ENCODE peak calls at places on chromosomes 5 and 9, in seven cellular contexts. A is brain microvascular endothelial cell; B is CD8-positive, alpha-beta T cell; V is PC-9; Y is psoas muscle; G is right atrium auricular region; D is fibroblast of lung. K is an unnamed sample.

GRCh38 chr5:92969781-92970237 is 611.2 kb downstream of the NR2F1-AS1 start:
- DNase-seq in G (no peak), Y (no peak), D (peak), B (no peak), V (no peak), A (no peak), K (no peak)

GRCh38 chr5:59357421-59357977 is 536.0 kb downstream of the PDE4D start:
- DNase-seq in Y (peak), B (no peak), V (no peak), A (peak), G (no peak), D (peak), K (peak)

GRCh38 chr9:130042406-130042930 is 521 bp downstream of the FNBP1 start:
- DNase-seq in B (peak), G (no peak), D (no peak), V (peak), A (no peak), Y (peak), K (no peak)

GRCh38 chr5:170070556-170071412 is 34.9 kb upstream of the FOXI1 start:
- DNase-seq in Y (no peak), V (no peak), B (peak), D (peak), A (peak), G (no peak), K (peak)

GRCh38 chr9:7561527-7561926 is 238.1 kb downstream of the DMAC1 start:
- DNase-seq in B (no peak), Y (no peak), V (no peak), D (no peak), A (no peak), G (no peak), K (no peak)

GRCh38 chr5:67879619-67880357 is 335.8 kb upstream of the PIK3R1 start:
- DNase-seq in G (no peak), Y (no peak), B (no peak), A (peak), V (no peak), D (peak), K (peak)

GRCh38 chr9:97651646-97652045 is 18.0 kb downstream of the NCBP1 start:
- DNase-seq in V (no peak), B (no peak), G (no peak), Y (no peak), D (peak), A (no peak), K (no peak)

GRCh38 chr5:75681125-75681830 is 36.0 kb downstream of the POC5 start:
- DNase-seq in A (no peak), V (no peak), Y (no peak), D (peak), B (no peak), G (no peak), K (peak)

GRCh38 chr5:132670218-132670617 is 3.6 kb upstream of the IL4 start:
- DNase-seq in B (no peak), Y (no peak), A (no peak), D (no peak), V (no peak), G (no peak), K (no peak)

GRCh38 chr5:57174128-57174849 is 430 bp downstream of the GPBP1 start:
- DNase-seq in B (no peak), V (peak), G (no peak), A (no peak), D (peak), Y (peak), K (peak)

GRCh38 chr5:147530801-147531389 is 21.0 kb upstream of the DPYSL3 start:
- DNase-seq in V (no peak), G (no peak), Y (no peak), A (peak), D (peak), B (no peak), K (peak)

GRCh38 chr5:72154076-72154756 is 46.9 kb downstream of the MAP1B start:
- DNase-seq in V (no peak), G (no peak), A (no peak), Y (no peak), B (no peak), D (no peak), K (no peak)

GRCh38 chr9:126031116-126031515 is 283.9 kb downstream of the PBX3 start:
- DNase-seq in A (no peak), G (no peak), B (no peak), V (no peak), Y (no peak), D (no peak), K (no peak)

GRCh38 chr9:126985870-126986498 is 71.4 kb downstream of the RALGPS1 start:
- DNase-seq in V (peak), A (peak), G (peak), Y (peak), D (peak), B (peak), K (peak)

GRCh38 chr5:10563132-10563939 is 534 bp upstream of the ANKRD33B start:
- DNase-seq in A (peak), B (peak), Y (peak), V (no peak), G (no peak), D (peak), K (peak)

GRCh38 chr9:72734631-72735030 is 213.2 kb downstream of the TMC1 start:
- DNase-seq in V (no peak), A (no peak), D (no peak), B (no peak), Y (no peak), G (no peak), K (no peak)

GRCh38 chr5:107705390-107706014 is 34.8 kb upstream of the EFNA5 start:
- DNase-seq in Y (no peak), G (no peak), A (peak), D (peak), B (no peak), V (no peak), K (peak)

GRCh38 chr5:157729858-157730257 is 1.4 kb upstream of the THG1L start:
- DNase-seq in A (no peak), Y (no peak), D (no peak), G (no peak), B (no peak), V (no peak), K (no peak)

GRCh38 chr5:172837640-172838039 is 3.6 kb downstream of the ERGIC1 start:
- DNase-seq in A (no peak), Y (no peak), V (no peak), B (peak), G (no peak), D (no peak), K (no peak)

GRCh38 chr9:87676976-87677775 is 48.7 kb upstream of the CTSL start:
- DNase-seq in Y (no peak), V (no peak), B (no peak), G (peak), D (no peak), A (no peak), K (peak)

GRCh38 chr9:38036359-38037084 is 32.5 kb downstream of the SHB start:
- DNase-seq in B (no peak), D (no peak), G (no peak), V (no peak), A (peak), Y (peak), K (peak)

GRCh38 chr5:172773481-172774469 is 2.8 kb upstream of the DUSP1 start:
- DNase-seq in A (peak), G (no peak), D (peak), V (no peak), B (no peak), Y (no peak), K (no peak)

GRCh38 chr5:171342362-171343111 is 33.5 kb downstream of the TLX3 start:
- DNase-seq in Y (no peak), D (peak), B (peak), G (no peak), V (peak), A (peak), K (peak)

GRCh38 chr5:74971947-74972460 is 80.4 kb downstream of the GCNT4 start:
- DNase-seq in B (no peak), A (no peak), D (no peak), V (no peak), G (no peak), Y (no peak), K (no peak)

GRCh38 chr5:149881874-149882273 is 62.7 kb downstream of the PDE6A start:
- DNase-seq in Y (no peak), B (no peak), D (no peak), V (no peak), G (no peak), A (no peak), K (no peak)

GRCh38 chr5:66565878-66566277 is 30.3 kb upstream of the MAST4 start:
- DNase-seq in B (no peak), G (no peak), V (no peak), A (no peak), D (no peak), Y (no peak), K (no peak)

GRCh38 chr9:129111762-129112151 is 542 bp downstream of the PTPA start:
- DNase-seq in A (peak), V (peak), G (no peak), D (peak), Y (no peak), B (peak), K (peak)

GRCh38 chr5:73596705-73597328 is 29.2 kb upstream of the ARHGEF28 start:
- DNase-seq in A (peak), V (no peak), D (peak), B (no peak), G (no peak), Y (no peak), K (peak)

GRCh38 chr9:134630393-134630790 is 11.2 kb upstream of the COL5A1 start:
- DNase-seq in D (no peak), G (no peak), V (no peak), Y (no peak), B (no peak), A (no peak), K (no peak)

GRCh38 chr9:113482341-113482740 is 18.8 kb downstream of the RGS3 start:
- DNase-seq in G (no peak), Y (no peak), A (no peak), V (no peak), D (no peak), B (no peak), K (no peak)

GRCh38 chr5:149550267-149550582 is 1.0 kb downstream of the CSNK1A1 start:
- DNase-seq in D (peak), Y (no peak), B (no peak), G (no peak), A (no peak), V (no peak), K (peak)

GRCh38 chr5:141388661-141389060 is 1.2 kb downstream of the PCDHGB4 start:
- DNase-seq in V (no peak), A (no peak), G (no peak), Y (no peak), D (no peak), B (no peak), K (no peak)
- H3K4me3 ChIP-seq in V (no peak), A (no peak), G (no peak), Y (peak), D (no peak), B (no peak), K (no peak)

GRCh38 chr5:23302438-23302837 is 205.0 kb upstream of the PRDM9 start:
- DNase-seq in Y (no peak), B (no peak), D (no peak), G (no peak), V (no peak), A (no peak), K (no peak)
- TF ChIP-seq CTCF in Y (no peak), B (no peak), D (no peak), G (no peak), V (no peak), A (no peak), K (no peak)

GRCh38 chr9:81685763-81686613 is 3.4 kb downstream of the TLE1 start:
- DNase-seq in G (no peak), A (peak), D (peak), B (no peak), V (peak), Y (no peak), K (peak)
- H3K4me3 ChIP-seq in G (peak), A (peak), D (peak), B (no peak), V (peak), Y (peak), K (peak)

DNA sequence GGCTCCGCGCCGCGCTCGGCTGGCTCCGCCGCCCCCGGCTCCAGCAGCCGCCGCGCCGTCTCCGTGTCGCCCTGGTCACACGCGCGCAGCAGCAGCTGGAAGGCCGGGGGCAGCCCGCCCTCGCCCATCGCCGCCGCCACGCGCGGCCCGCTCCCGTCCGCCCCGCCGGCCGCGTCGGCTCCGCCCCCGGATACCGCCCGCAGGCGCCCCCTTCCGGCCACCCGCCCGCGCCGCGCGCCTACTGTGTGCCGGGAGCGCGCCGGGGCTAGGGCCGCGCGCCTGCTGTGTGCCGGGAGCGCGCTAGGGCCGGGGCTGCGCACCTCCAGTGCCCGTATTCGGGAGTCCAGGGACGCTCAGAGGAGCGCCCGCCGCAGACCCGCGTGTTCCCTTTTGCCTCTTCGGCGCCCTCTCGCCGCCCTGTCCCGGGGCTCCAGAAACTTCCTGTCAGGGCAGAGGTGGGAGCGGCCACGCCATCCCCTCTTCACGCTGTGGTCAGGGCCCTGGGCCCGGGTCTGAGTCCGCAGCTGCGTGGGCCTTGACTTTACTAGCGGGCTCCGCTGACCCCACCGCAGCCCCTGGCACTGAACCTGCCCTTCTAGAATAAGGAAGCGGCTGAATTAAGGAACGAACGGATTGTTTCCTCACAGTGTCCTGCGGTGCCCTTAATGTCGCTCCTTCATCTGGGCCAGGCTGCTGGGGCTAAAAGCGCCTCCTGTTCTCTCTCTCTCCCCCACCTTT is at the start of gene ANKS6:
- DNase-seq in V (peak), A (peak), D (peak), B (peak), G (peak), Y (peak), K (peak)
- TF ChIP-seq CTCF in V (peak), A (peak), D (peak), B (peak), G (peak), Y (peak), K (peak)

GRCh38 chr9:131546336-131547084 is 1.2 kb downstream of the PRRT1B start:
- DNase-seq in A (no peak), Y (no peak), B (no peak), V (peak), G (no peak), D (no peak), K (peak)
- H3K4me3 ChIP-seq in A (peak), Y (peak), B (peak), V (peak), G (peak), D (peak), K (peak)

GRCh38 chr9:82109626-82110025 is 121.1 kb downstream of the SPATA31D1 start:
- DNase-seq in A (peak), G (no peak), Y (no peak), D (no peak), B (no peak), V (no peak), K (peak)
- TF ChIP-seq CTCF in A (no peak), G (no peak), Y (no peak), D (no peak), B (no peak), V (no peak), K (no peak)

DNA sequence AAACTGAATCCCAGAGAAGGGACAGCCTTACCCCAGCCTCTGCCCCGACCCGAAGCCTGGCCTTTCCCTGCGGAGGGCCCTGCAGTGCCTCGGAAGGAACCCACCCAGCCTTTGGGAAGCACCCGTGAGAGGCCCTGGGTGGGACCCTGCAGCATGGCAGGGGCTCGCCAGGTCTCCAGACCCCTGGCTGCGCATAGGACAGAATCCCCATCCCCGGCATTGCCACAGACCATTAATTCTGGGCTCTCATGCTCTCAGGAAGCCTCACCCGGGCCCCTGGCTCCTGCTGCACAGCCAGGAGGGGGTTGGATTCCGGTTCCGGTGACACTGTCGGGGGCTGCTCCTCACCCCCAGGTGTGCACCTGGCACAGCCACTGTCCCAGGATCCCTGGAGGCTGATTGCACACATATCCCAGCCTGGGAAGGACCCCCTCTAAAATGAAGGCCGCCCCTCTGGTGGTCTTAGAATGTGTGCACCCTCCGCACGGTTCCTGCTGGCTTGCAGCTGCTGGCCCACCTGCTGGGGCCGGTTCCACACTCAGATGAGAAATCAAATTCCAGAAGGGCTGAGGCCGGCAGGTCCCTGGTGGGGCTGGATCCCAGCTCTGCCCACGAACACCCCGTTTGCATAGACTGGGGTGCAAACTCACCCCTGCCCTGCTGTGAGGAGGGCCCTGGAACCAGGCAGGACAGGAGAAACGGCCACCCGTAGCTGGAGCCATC is 4.7 kb downstream of the EGFL7 start:
- DNase-seq in D (no peak), V (no peak), Y (no peak), G (no peak), A (no peak), B (no peak), K (no peak)
- H3K4me3 ChIP-seq in D (no peak), V (no peak), Y (peak), G (peak), A (no peak), B (no peak), K (no peak)

GRCh38 chr5:145887976-145888574 is 15.3 kb upstream of the GRXCR2 start:
- DNase-seq in B (no peak), Y (no peak), G (no peak), A (peak), V (peak), D (peak), K (peak)
- TF ChIP-seq CTCF in B (no peak), Y (peak), G (peak), A (peak), V (peak), D (peak), K (peak)

DNA sequence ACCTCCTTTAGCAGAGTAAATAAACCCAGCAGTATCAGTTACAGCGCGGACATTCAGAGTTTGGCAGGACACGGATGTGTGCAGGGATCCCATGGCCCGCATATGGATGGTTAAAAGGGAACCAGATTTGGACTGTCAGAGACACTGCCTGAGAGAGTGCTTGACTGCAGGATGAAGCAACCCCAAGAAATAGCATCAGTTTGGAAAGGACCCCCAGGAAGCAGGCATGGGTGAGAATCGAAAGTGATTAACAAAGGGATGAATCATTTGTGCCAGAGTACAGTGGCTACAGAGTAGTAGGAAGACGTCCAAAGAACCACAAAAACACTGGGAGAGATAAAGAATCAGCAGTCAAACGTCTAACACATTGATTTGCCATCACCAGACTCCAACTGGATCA is 5.5 kb downstream of the C7 start:
- DNase-seq in G (no peak), B (no peak), D (peak), A (peak), Y (no peak), V (no peak), K (peak)
- H3K4me3 ChIP-seq in G (peak), B (no peak), D (peak), A (no peak), Y (no peak), V (no peak), K (peak)